ENCODE peak calls at places on chromosomes 16 and 17, in ten cellular contexts. One of them, this sample, is unnamed.

GRCh38 chr16:27520982-27521673 is 28.6 kb downstream of the GTF3C1 start:
- DNase-seq in amniotic epithelial cell: no peak
- DNase-seq in neuronal stem cell: no peak
- DNase-seq in LHCN-M2: no peak
- DNase-seq in substantia nigra: no peak
- DNase-seq in iris pigment epithelial cell: peak
- DNase-seq in activated CD4-positive, alpha-beta memory T cell treated with anti-CD3 and anti-CD28 coated beads, Interleukin-2, amount 10 ng/mL, durations not matched to agents 7 days and 5 days: no peak
- DNase-seq in progenitor cell of endocrine pancreas: no peak
- DNase-seq in pancreas: no peak
- DNase-seq in body of pancreas: peak
- DNase-seq in this sample: peak

GRCh38 chr16:1712791-1713261 is 6.8 kb downstream of the MAPK8IP3 start:
- DNase-seq in amniotic epithelial cell: peak
- DNase-seq in neuronal stem cell: no peak
- DNase-seq in LHCN-M2: no peak
- DNase-seq in substantia nigra: no peak
- DNase-seq in iris pigment epithelial cell: peak
- DNase-seq in activated CD4-positive, alpha-beta memory T cell treated with anti-CD3 and anti-CD28 coated beads, Interleukin-2, amount 10 ng/mL, durations not matched to agents 7 days and 5 days: no peak
- DNase-seq in progenitor cell of endocrine pancreas: no peak
- DNase-seq in pancreas: no peak
- DNase-seq in body of pancreas: no peak
- DNase-seq in this sample: no peak

GRCh38 chr17:27651411-27652345 is 20.7 kb downstream of the LGALS9 start:
- DNase-seq in amniotic epithelial cell: peak
- DNase-seq in neuronal stem cell: peak
- DNase-seq in LHCN-M2: peak
- DNase-seq in substantia nigra: peak
- DNase-seq in iris pigment epithelial cell: peak
- DNase-seq in activated CD4-positive, alpha-beta memory T cell treated with anti-CD3 and anti-CD28 coated beads, Interleukin-2, amount 10 ng/mL, durations not matched to agents 7 days and 5 days: peak
- DNase-seq in progenitor cell of endocrine pancreas: peak
- DNase-seq in pancreas: no peak
- DNase-seq in body of pancreas: peak
- DNase-seq in this sample: peak

GRCh38 chr17:7017827-7018200 is 5.0 kb upstream of the BCL6B start:
- DNase-seq in amniotic epithelial cell: no peak
- DNase-seq in neuronal stem cell: no peak
- DNase-seq in LHCN-M2: no peak
- DNase-seq in substantia nigra: no peak
- DNase-seq in iris pigment epithelial cell: no peak
- DNase-seq in activated CD4-positive, alpha-beta memory T cell treated with anti-CD3 and anti-CD28 coated beads, Interleukin-2, amount 10 ng/mL, durations not matched to agents 7 days and 5 days: peak
- DNase-seq in progenitor cell of endocrine pancreas: no peak
- DNase-seq in pancreas: no peak
- DNase-seq in body of pancreas: no peak
- DNase-seq in this sample: no peak

GRCh38 chr17:49968380-49969133 is 433 bp upstream of the DLX4 start:
- DNase-seq in amniotic epithelial cell: peak
- DNase-seq in neuronal stem cell: no peak
- DNase-seq in LHCN-M2: peak
- DNase-seq in substantia nigra: no peak
- DNase-seq in iris pigment epithelial cell: peak
- DNase-seq in activated CD4-positive, alpha-beta memory T cell treated with anti-CD3 and anti-CD28 coated beads, Interleukin-2, amount 10 ng/mL, durations not matched to agents 7 days and 5 days: peak
- DNase-seq in progenitor cell of endocrine pancreas: peak
- DNase-seq in pancreas: peak
- DNase-seq in body of pancreas: peak
- DNase-seq in this sample: peak

GRCh38 chr17:8284126-8284525 is 4.3 kb upstream of the RANGRF start:
- DNase-seq in amniotic epithelial cell: no peak
- DNase-seq in neuronal stem cell: no peak
- DNase-seq in LHCN-M2: no peak
- DNase-seq in substantia nigra: no peak
- DNase-seq in iris pigment epithelial cell: no peak
- DNase-seq in activated CD4-positive, alpha-beta memory T cell treated with anti-CD3 and anti-CD28 coated beads, Interleukin-2, amount 10 ng/mL, durations not matched to agents 7 days and 5 days: no peak
- DNase-seq in progenitor cell of endocrine pancreas: no peak
- DNase-seq in pancreas: no peak
- DNase-seq in body of pancreas: no peak
- DNase-seq in this sample: no peak

GRCh38 chr17:2059837-2060658 is 5.1 kb downstream of the HIC1 start:
- DNase-seq in amniotic epithelial cell: no peak
- DNase-seq in neuronal stem cell: no peak
- DNase-seq in LHCN-M2: no peak
- DNase-seq in substantia nigra: no peak
- DNase-seq in iris pigment epithelial cell: no peak
- DNase-seq in activated CD4-positive, alpha-beta memory T cell treated with anti-CD3 and anti-CD28 coated beads, Interleukin-2, amount 10 ng/mL, durations not matched to agents 7 days and 5 days: no peak
- DNase-seq in progenitor cell of endocrine pancreas: no peak
- DNase-seq in pancreas: no peak
- DNase-seq in body of pancreas: no peak
- DNase-seq in this sample: no peak

GRCh38 chr16:85259831-85260165 is 147.5 kb upstream of the CIBAR2 start:
- DNase-seq in amniotic epithelial cell: no peak
- DNase-seq in neuronal stem cell: no peak
- DNase-seq in LHCN-M2: no peak
- DNase-seq in substantia nigra: no peak
- DNase-seq in iris pigment epithelial cell: no peak
- DNase-seq in activated CD4-positive, alpha-beta memory T cell treated with anti-CD3 and anti-CD28 coated beads, Interleukin-2, amount 10 ng/mL, durations not matched to agents 7 days and 5 days: no peak
- DNase-seq in progenitor cell of endocrine pancreas: no peak
- DNase-seq in pancreas: no peak
- DNase-seq in body of pancreas: no peak
- DNase-seq in this sample: no peak

GRCh38 chr16:56549744-56550385 is 15.0 kb upstream of the MT4 start:
- DNase-seq in amniotic epithelial cell: peak
- DNase-seq in neuronal stem cell: no peak
- DNase-seq in LHCN-M2: peak
- DNase-seq in substantia nigra: no peak
- DNase-seq in iris pigment epithelial cell: peak
- DNase-seq in activated CD4-positive, alpha-beta memory T cell treated with anti-CD3 and anti-CD28 coated beads, Interleukin-2, amount 10 ng/mL, durations not matched to agents 7 days and 5 days: no peak
- DNase-seq in progenitor cell of endocrine pancreas: no peak
- DNase-seq in pancreas: no peak
- DNase-seq in body of pancreas: no peak
- DNase-seq in this sample: no peak

GRCh38 chr17:75525806-75526554 is 483 bp downstream of the LLGL2 start:
- DNase-seq in amniotic epithelial cell: no peak
- DNase-seq in neuronal stem cell: peak
- DNase-seq in LHCN-M2: no peak
- DNase-seq in substantia nigra: no peak
- DNase-seq in iris pigment epithelial cell: no peak
- DNase-seq in activated CD4-positive, alpha-beta memory T cell treated with anti-CD3 and anti-CD28 coated beads, Interleukin-2, amount 10 ng/mL, durations not matched to agents 7 days and 5 days: no peak
- DNase-seq in progenitor cell of endocrine pancreas: no peak
- DNase-seq in pancreas: peak
- DNase-seq in body of pancreas: peak
- DNase-seq in this sample: no peak

GRCh38 chr16:68754117-68754792 is 17.2 kb downstream of the CDH1 start:
- DNase-seq in amniotic epithelial cell: no peak
- DNase-seq in neuronal stem cell: no peak
- DNase-seq in LHCN-M2: no peak
- DNase-seq in substantia nigra: no peak
- DNase-seq in iris pigment epithelial cell: no peak
- DNase-seq in activated CD4-positive, alpha-beta memory T cell treated with anti-CD3 and anti-CD28 coated beads, Interleukin-2, amount 10 ng/mL, durations not matched to agents 7 days and 5 days: no peak
- DNase-seq in progenitor cell of endocrine pancreas: no peak
- DNase-seq in pancreas: no peak
- DNase-seq in body of pancreas: no peak
- DNase-seq in this sample: no peak

GRCh38 chr17:82787081-82787848 is 35.4 kb downstream of the TBCD start:
- DNase-seq in amniotic epithelial cell: peak
- DNase-seq in neuronal stem cell: no peak
- DNase-seq in LHCN-M2: no peak
- DNase-seq in substantia nigra: no peak
- DNase-seq in iris pigment epithelial cell: no peak
- DNase-seq in activated CD4-positive, alpha-beta memory T cell treated with anti-CD3 and anti-CD28 coated beads, Interleukin-2, amount 10 ng/mL, durations not matched to agents 7 days and 5 days: no peak
- DNase-seq in progenitor cell of endocrine pancreas: no peak
- DNase-seq in pancreas: no peak
- DNase-seq in body of pancreas: no peak
- DNase-seq in this sample: no peak

GRCh38 chr16:11160676-11161115 is 95.3 kb downstream of the SOCS1 start:
- DNase-seq in amniotic epithelial cell: no peak
- DNase-seq in neuronal stem cell: no peak
- DNase-seq in LHCN-M2: no peak
- DNase-seq in substantia nigra: no peak
- DNase-seq in iris pigment epithelial cell: no peak
- DNase-seq in activated CD4-positive, alpha-beta memory T cell treated with anti-CD3 and anti-CD28 coated beads, Interleukin-2, amount 10 ng/mL, durations not matched to agents 7 days and 5 days: peak
- DNase-seq in progenitor cell of endocrine pancreas: no peak
- DNase-seq in pancreas: no peak
- DNase-seq in body of pancreas: no peak
- DNase-seq in this sample: no peak

GRCh38 chr17:11986939-11987329 is 10.3 kb downstream of the ZNF18 start:
- DNase-seq in amniotic epithelial cell: peak
- DNase-seq in neuronal stem cell: peak
- DNase-seq in LHCN-M2: peak
- DNase-seq in substantia nigra: no peak
- DNase-seq in iris pigment epithelial cell: peak
- DNase-seq in activated CD4-positive, alpha-beta memory T cell treated with anti-CD3 and anti-CD28 coated beads, Interleukin-2, amount 10 ng/mL, durations not matched to agents 7 days and 5 days: no peak
- DNase-seq in progenitor cell of endocrine pancreas: no peak
- DNase-seq in pancreas: no peak
- DNase-seq in body of pancreas: no peak
- DNase-seq in this sample: peak

GRCh38 chr17:72927146-72927545 is 165.3 kb downstream of the SLC39A11 start:
- DNase-seq in amniotic epithelial cell: no peak
- DNase-seq in neuronal stem cell: no peak
- DNase-seq in LHCN-M2: no peak
- DNase-seq in substantia nigra: no peak
- DNase-seq in iris pigment epithelial cell: no peak
- DNase-seq in activated CD4-positive, alpha-beta memory T cell treated with anti-CD3 and anti-CD28 coated beads, Interleukin-2, amount 10 ng/mL, durations not matched to agents 7 days and 5 days: no peak
- DNase-seq in progenitor cell of endocrine pancreas: no peak
- DNase-seq in pancreas: no peak
- DNase-seq in body of pancreas: no peak
- DNase-seq in this sample: no peak

GRCh38 chr17:73474370-73474988 is 162.7 kb upstream of the CDC42EP4 start:
- DNase-seq in amniotic epithelial cell: peak
- DNase-seq in neuronal stem cell: no peak
- DNase-seq in LHCN-M2: peak
- DNase-seq in substantia nigra: no peak
- DNase-seq in iris pigment epithelial cell: peak
- DNase-seq in activated CD4-positive, alpha-beta memory T cell treated with anti-CD3 and anti-CD28 coated beads, Interleukin-2, amount 10 ng/mL, durations not matched to agents 7 days and 5 days: no peak
- DNase-seq in progenitor cell of endocrine pancreas: no peak
- DNase-seq in pancreas: peak
- DNase-seq in body of pancreas: peak
- DNase-seq in this sample: peak

GRCh38 chr17:2412561-2413021 is 11.7 kb upstream of the MNT start:
- DNase-seq in amniotic epithelial cell: no peak
- DNase-seq in neuronal stem cell: no peak
- DNase-seq in LHCN-M2: peak
- DNase-seq in substantia nigra: no peak
- DNase-seq in iris pigment epithelial cell: no peak
- DNase-seq in activated CD4-positive, alpha-beta memory T cell treated with anti-CD3 and anti-CD28 coated beads, Interleukin-2, amount 10 ng/mL, durations not matched to agents 7 days and 5 days: no peak
- DNase-seq in progenitor cell of endocrine pancreas: no peak
- DNase-seq in pancreas: peak
- DNase-seq in body of pancreas: peak
- DNase-seq in this sample: no peak

GRCh38 chr17:20092292-20092867 is 83.2 kb downstream of the SPECC1 start:
- DNase-seq in amniotic epithelial cell: no peak
- DNase-seq in neuronal stem cell: no peak
- DNase-seq in LHCN-M2: no peak
- DNase-seq in substantia nigra: no peak
- DNase-seq in iris pigment epithelial cell: no peak
- DNase-seq in activated CD4-positive, alpha-beta memory T cell treated with anti-CD3 and anti-CD28 coated beads, Interleukin-2, amount 10 ng/mL, durations not matched to agents 7 days and 5 days: no peak
- DNase-seq in progenitor cell of endocrine pancreas: no peak
- DNase-seq in pancreas: no peak
- DNase-seq in body of pancreas: no peak
- DNase-seq in this sample: no peak

GRCh38 chr17:82536220-82537201 is 17.0 kb downstream of the FOXK2 start:
- DNase-seq in amniotic epithelial cell: peak
- DNase-seq in neuronal stem cell: no peak
- DNase-seq in LHCN-M2: peak
- DNase-seq in substantia nigra: no peak
- DNase-seq in iris pigment epithelial cell: peak
- DNase-seq in activated CD4-positive, alpha-beta memory T cell treated with anti-CD3 and anti-CD28 coated beads, Interleukin-2, amount 10 ng/mL, durations not matched to agents 7 days and 5 days: no peak
- DNase-seq in progenitor cell of endocrine pancreas: no peak
- DNase-seq in pancreas: no peak
- DNase-seq in body of pancreas: peak
- DNase-seq in this sample: peak

GRCh38 chr17:39724731-39725130 is 5.6 kb downstream of the MIEN1 start:
- DNase-seq in amniotic epithelial cell: no peak
- DNase-seq in neuronal stem cell: no peak
- DNase-seq in LHCN-M2: no peak
- DNase-seq in substantia nigra: no peak
- DNase-seq in iris pigment epithelial cell: no peak
- DNase-seq in activated CD4-positive, alpha-beta memory T cell treated with anti-CD3 and anti-CD28 coated beads, Interleukin-2, amount 10 ng/mL, durations not matched to agents 7 days and 5 days: no peak
- DNase-seq in progenitor cell of endocrine pancreas: no peak
- DNase-seq in pancreas: no peak
- DNase-seq in body of pancreas: no peak
- DNase-seq in this sample: no peak

GRCh38 chr17:75010683-75011406 is 1.6 kb upstream of the MRPL58 start:
- DNase-seq in amniotic epithelial cell: peak
- DNase-seq in neuronal stem cell: no peak
- DNase-seq in LHCN-M2: no peak
- DNase-seq in substantia nigra: no peak
- DNase-seq in iris pigment epithelial cell: peak
- DNase-seq in activated CD4-positive, alpha-beta memory T cell treated with anti-CD3 and anti-CD28 coated beads, Interleukin-2, amount 10 ng/mL, durations not matched to agents 7 days and 5 days: no peak
- DNase-seq in progenitor cell of endocrine pancreas: no peak
- DNase-seq in pancreas: no peak
- DNase-seq in body of pancreas: peak
- DNase-seq in this sample: no peak

GRCh38 chr17:44065668-44066203 is 735 bp downstream of the LSM12 start:
- DNase-seq in amniotic epithelial cell: no peak
- DNase-seq in neuronal stem cell: no peak
- DNase-seq in LHCN-M2: no peak
- DNase-seq in substantia nigra: no peak
- DNase-seq in iris pigment epithelial cell: no peak
- DNase-seq in activated CD4-positive, alpha-beta memory T cell treated with anti-CD3 and anti-CD28 coated beads, Interleukin-2, amount 10 ng/mL, durations not matched to agents 7 days and 5 days: peak
- DNase-seq in progenitor cell of endocrine pancreas: no peak
- DNase-seq in pancreas: no peak
- DNase-seq in body of pancreas: no peak
- DNase-seq in this sample: no peak

GRCh38 chr16:67192781-67193260 is 866 bp downstream of the E2F4 start:
- DNase-seq in amniotic epithelial cell: no peak
- DNase-seq in neuronal stem cell: no peak
- DNase-seq in LHCN-M2: no peak
- DNase-seq in substantia nigra: no peak
- DNase-seq in iris pigment epithelial cell: no peak
- DNase-seq in activated CD4-positive, alpha-beta memory T cell treated with anti-CD3 and anti-CD28 coated beads, Interleukin-2, amount 10 ng/mL, durations not matched to agents 7 days and 5 days: peak
- DNase-seq in progenitor cell of endocrine pancreas: no peak
- DNase-seq in pancreas: no peak
- DNase-seq in body of pancreas: no peak
- DNase-seq in this sample: no peak

This sample was measured in cardiac muscle cell.